ENCODE peak calls at places on chromosomes 13 and 19, in seven cellular contexts. T, R, I, P, L, E and S are unnamed samples.

GRCh38 chr13:109844396-109844795 is 58.0 kb upstream of the IRS2 start:
- DNase-seq in R (peak), T (no peak), P (no peak), E (no peak), I (no peak), L (no peak), S (peak)

GRCh38 chr13:30924726-30925125 is 7.7 kb upstream of the TEX26 start:
- DNase-seq in L (no peak), P (no peak), E (no peak), I (no peak), R (no peak), T (no peak), S (no peak)

GRCh38 chr19:32224371-32225244 is 120.8 kb upstream of the ZNF507 start:
- DNase-seq in T (peak), I (peak), L (peak), E (peak), P (peak), R (peak), S (peak)

GRCh38 chr19:43468354-43469159 is 3.1 kb upstream of the LYPD3 start:
- DNase-seq in T (no peak), E (no peak), P (no peak), I (no peak), R (no peak), L (no peak), S (no peak)

GRCh38 chr13:113862191-113862765 is 1.6 kb downstream of the GAS6 start:
- DNase-seq in P (no peak), E (peak), T (peak), R (peak), L (no peak), I (no peak), S (peak)

GRCh38 chr13:93882086-93882651 is 597.3 kb downstream of the DCT start:
- DNase-seq in R (peak), P (no peak), E (no peak), L (no peak), T (no peak), I (no peak), S (peak)

GRCh38 chr13:105202384-105202783 is 1333.1 kb downstream of the EFNB2 start:
- DNase-seq in T (no peak), L (peak), I (peak), P (peak), E (no peak), R (peak), S (peak)

GRCh38 chr19:17255150-17255621 is 9.4 kb downstream of the USHBP1 start:
- DNase-seq in I (no peak), L (peak), E (no peak), T (peak), P (no peak), R (no peak), S (no peak)

GRCh38 chr19:27833031-27833430 is 1379.9 kb downstream of the UQCRFS1 start:
- DNase-seq in T (no peak), R (no peak), P (no peak), L (no peak), I (no peak), E (no peak), S (no peak)

GRCh38 chr19:12828494-12828893 is 5.9 kb downstream of the RTBDN start:
- DNase-seq in T (peak), R (no peak), L (no peak), P (no peak), I (peak), E (peak), S (no peak)

GRCh38 chr13:75437582-75438318 is 44.2 kb downstream of the TBC1D4 start:
- DNase-seq in E (no peak), R (peak), T (no peak), P (no peak), L (no peak), I (no peak), S (peak)

GRCh38 chr13:70960841-70961443 is 852.7 kb upstream of the KLHL1 start:
- DNase-seq in P (peak), T (no peak), I (peak), L (peak), R (peak), E (no peak), S (peak)

GRCh38 chr19:1896508-1896907 is 8.7 kb upstream of the ADAT3 start:
- DNase-seq in R (no peak), E (no peak), I (no peak), L (no peak), T (no peak), P (no peak), S (no peak)

GRCh38 chr13:106548064-106548696 is 12.7 kb upstream of the EFNB2 start:
- DNase-seq in L (no peak), T (no peak), I (no peak), R (peak), E (no peak), P (no peak), S (peak)

GRCh38 chr19:2732157-2732725 is 7.6 kb downstream of the SLC39A3 start:
- DNase-seq in E (no peak), R (no peak), P (no peak), L (no peak), T (no peak), I (no peak), S (no peak)

GRCh38 chr13:99506632-99507031 is 5.4 kb downstream of the TM9SF2 start:
- DNase-seq in T (no peak), P (no peak), E (no peak), R (no peak), I (no peak), L (no peak), S (no peak)

GRCh38 chr13:99505814-99506269 is 4.6 kb downstream of the TM9SF2 start:
- DNase-seq in R (peak), L (peak), E (no peak), P (no peak), I (no peak), T (no peak), S (peak)

GRCh38 chr13:99507054-99507453 is 5.8 kb downstream of the TM9SF2 start:
- DNase-seq in E (no peak), P (no peak), R (no peak), L (no peak), I (no peak), T (no peak), S (no peak)

GRCh38 chr13:99509477-99509876 is 8.2 kb downstream of the TM9SF2 start:
- DNase-seq in T (no peak), E (no peak), I (no peak), R (no peak), L (no peak), P (no peak), S (no peak)
- H2BK5ac ChIP-seq in T (no peak), E (no peak), I (no peak), R (no peak), L (no peak), P (no peak), S (no peak)

GRCh38 chr13:77265336-77265735 is 61.6 kb downstream of the MYCBP2 start:
- DNase-seq in E (no peak), L (no peak), P (no peak), R (no peak), T (no peak), I (no peak), S (no peak)

GRCh38 chr13:77262198-77262597 is 64.7 kb downstream of the MYCBP2 start:
- DNase-seq in L (no peak), P (no peak), R (no peak), T (no peak), E (no peak), I (no peak), S (no peak)

DNA sequence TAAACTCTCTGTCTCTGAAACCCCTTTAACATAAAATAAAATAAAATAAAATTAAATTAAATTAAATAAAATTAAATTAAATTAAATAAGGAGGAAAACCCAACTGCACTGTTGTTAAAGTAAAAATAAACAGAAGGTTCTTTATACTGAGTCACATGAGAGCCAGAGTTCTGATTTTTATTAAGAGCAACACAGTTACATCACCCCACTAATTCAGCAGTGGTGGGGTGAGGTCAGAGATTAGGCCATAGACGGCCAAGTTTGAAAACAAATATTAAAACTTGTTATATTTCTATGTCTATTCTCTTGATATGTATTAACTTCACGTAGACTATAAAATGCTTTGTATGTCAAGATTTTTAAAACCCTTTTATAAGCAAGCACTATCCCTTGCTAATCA is 59.5 kb downstream of the MYCBP2 start:
- DNase-seq in P (no peak), L (no peak), I (no peak), T (no peak), R (no peak), E (no peak), S (peak)
- H2BK5ac ChIP-seq in P (no peak), L (no peak), I (no peak), T (no peak), R (no peak), E (no peak), S (no peak)

GRCh38 chr13:44692173-44692713 is 116.1 kb upstream of the TSC22D1 start:
- DNase-seq in E (no peak), L (no peak), I (peak), R (peak), P (no peak), T (peak), S (peak)
- H2BK5ac ChIP-seq in E (no peak), L (no peak), I (no peak), R (no peak), P (no peak), T (no peak), S (no peak)

GRCh38 chr19:704447-704741 is 4.3 kb upstream of the PALM start:
- DNase-seq in L (no peak), I (no peak), P (no peak), E (no peak), R (no peak), T (no peak), S (no peak)
- H2BK5ac ChIP-seq in L (no peak), I (no peak), P (no peak), E (peak), R (no peak), T (no peak), S (no peak)

DNA sequence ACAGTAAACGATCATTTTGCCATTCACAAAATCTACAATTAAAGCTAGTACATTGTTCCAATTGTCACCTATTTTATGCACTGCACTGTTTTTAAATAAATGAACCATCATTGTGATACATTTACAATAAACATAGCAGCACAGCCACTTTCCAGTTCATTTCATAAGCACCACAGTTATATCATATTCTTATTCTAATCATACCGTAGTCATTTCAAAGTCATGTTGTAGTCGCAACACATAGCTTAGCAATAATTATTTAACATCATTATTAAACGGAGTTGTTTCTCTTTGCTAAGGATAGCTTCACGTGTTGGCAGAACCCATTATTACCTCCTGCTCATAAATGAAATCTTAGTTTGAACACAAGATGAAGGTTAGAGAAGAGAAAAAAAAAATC is 2.2 kb upstream of the PCDH9 start:
- DNase-seq in T (no peak), P (no peak), I (no peak), R (no peak), E (no peak), L (no peak), S (no peak)
- H2BK5ac ChIP-seq in T (no peak), P (no peak), I (no peak), R (no peak), E (no peak), L (no peak), S (no peak)

GRCh38 chr13:112586334-112586733 is 1.6 kb downstream of the TUBGCP3 start:
- DNase-seq in P (no peak), L (no peak), E (no peak), T (no peak), R (no peak), I (no peak), S (no peak)
- H2BK5ac ChIP-seq in P (no peak), L (no peak), E (no peak), T (no peak), R (no peak), I (no peak), S (no peak)

GRCh38 chr19:14769201-14769600 is 9.2 kb downstream of the ADGRE2 start:
- DNase-seq in L (no peak), E (no peak), I (no peak), T (peak), R (no peak), P (no peak), S (no peak)

GRCh38 chr19:14770944-14771839 is 7.2 kb downstream of the ADGRE2 start:
- DNase-seq in L (no peak), I (no peak), E (peak), R (no peak), P (no peak), T (peak), S (no peak)

GRCh38 chr19:14772467-14772866 is 5.9 kb downstream of the ADGRE2 start:
- DNase-seq in L (no peak), P (no peak), I (no peak), E (peak), R (no peak), T (peak), S (no peak)

GRCh38 chr19:14768001-14768400 is 10.4 kb downstream of the ADGRE2 start:
- DNase-seq in I (no peak), T (peak), L (no peak), R (no peak), P (no peak), E (no peak), S (no peak)

DNA sequence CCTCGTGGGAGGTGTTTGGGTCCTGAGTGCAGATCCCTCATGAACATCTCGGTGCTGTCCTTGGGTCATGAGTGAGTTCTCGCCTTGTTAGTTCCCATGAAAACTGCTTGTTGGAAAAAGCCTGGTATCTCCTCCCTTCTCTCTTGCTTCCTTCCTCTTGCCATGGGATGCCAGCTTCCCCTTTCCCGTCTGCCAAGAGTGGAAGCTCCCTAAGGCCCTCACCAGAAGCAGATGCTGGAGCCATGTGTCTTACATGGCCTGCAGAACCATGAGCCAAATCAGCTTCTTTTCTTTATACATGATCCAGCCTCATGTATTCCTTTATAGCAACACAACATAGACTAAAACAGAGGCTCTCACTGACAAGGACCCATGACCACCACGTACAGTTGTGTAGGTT is 8.2 kb downstream of the ADGRE2 start:
- DNase-seq in E (peak), L (no peak), P (no peak), T (peak), R (no peak), I (no peak), S (no peak)
- H2BK5ac ChIP-seq in E (no peak), L (no peak), P (no peak), T (no peak), R (no peak), I (no peak), S (no peak)

GRCh38 chr13:62544928-62545327 is 1129.3 kb upstream of the PCDH20 start:
- DNase-seq in E (no peak), T (no peak), P (no peak), L (no peak), I (peak), R (no peak), S (no peak)
- H2BK5ac ChIP-seq in E (no peak), T (no peak), P (no peak), L (no peak), I (no peak), R (no peak), S (no peak)

GRCh38 chr13:42048323-42048624 is 174 bp upstream of the DGKH start:
- DNase-seq in P (no peak), E (peak), L (no peak), I (no peak), R (no peak), T (no peak), S (no peak)

GRCh38 chr13:42048625-42049453 is at the start of gene DGKH:
- DNase-seq in P (peak), T (peak), L (peak), I (peak), E (peak), R (peak), S (peak)

GRCh38 chr13:42043676-42044075 is 4.8 kb upstream of the DGKH start:
- DNase-seq in T (no peak), L (no peak), E (no peak), P (no peak), I (no peak), R (no peak), S (no peak)

GRCh38 chr13:42047561-42048322 is 706 bp upstream of the DGKH start:
- DNase-seq in I (peak), L (peak), R (peak), E (peak), P (peak), T (peak), S (peak)

GRCh38 chr13:42046448-42046847 is 2.0 kb upstream of the DGKH start:
- DNase-seq in P (no peak), R (no peak), L (peak), I (no peak), E (no peak), T (no peak), S (no peak)
- H2BK5ac ChIP-seq in P (no peak), R (no peak), L (no peak), I (no peak), E (no peak), T (no peak), S (no peak)